ENCODE peak calls at places on chromosomes 4 and X, in ten cellular contexts. E is naive thymus-derived CD4-positive, alpha-beta T cell; B is lung; N is left lung; D is stimulated activated naive CD8-positive, alpha-beta T cell treated with anti-CD3 and anti-CD28 coated beads, Interleukin-15, Interleukin-2, amounts not matched to agents 100 U/mL and 50 U/mL, for 24 hours; X is activated naive CD8-positive, alpha-beta T cell treated with anti-CD3 and anti-CD28 coated beads, Interleukin-2, amount 50 U/mL, for 24 hours; K is HCT116; I is CD8-positive, alpha-beta T cell; Q is activated T-cell treated with anti-CD3 and anti-CD28 coated beads, Interleukin-2, amount 50 U/mL, for 4 hours; Z is heart right ventricle. F is an unnamed sample.
A peak's percentile ranks its signal among the peaks of the same experiment; 100 is the strongest.

GRCh38 chrX:46180258-46180687 is 364.9 kb downstream of the ZNF674 start:
- ATAC-seq in E (no peak), N (no peak), Z (no peak), D (no peak), Q (peak; percentile 21), I (no peak), B (no peak), K (peak; percentile 89), X (peak; percentile 43), F (no peak)

GRCh38 chrX:48507246-48507645 is 1.5 kb upstream of the PORCN start:
- ATAC-seq in B (no peak), I (no peak), K (no peak), D (no peak), Z (no peak), Q (no peak), E (no peak), X (no peak), N (no peak), F (no peak)

GRCh38 chr4:72319596-72319995 is 249.4 kb downstream of the ADAMTS3 start:
- ATAC-seq in Z (no peak), I (no peak), B (no peak), Q (peak; percentile 65), D (peak; percentile 61), X (peak; percentile 63), E (no peak), N (no peak), K (no peak), F (no peak)

GRCh38 chr4:170274616-170275015 is 184.9 kb upstream of the AADAT start:
- ATAC-seq in Q (no peak), E (no peak), X (no peak), N (no peak), K (no peak), I (no peak), Z (no peak), D (no peak), B (no peak), F (no peak)

GRCh38 chr4:140943887-140944515 is 187.8 kb upstream of the TBC1D9 start:
- ATAC-seq in X (no peak), N (no peak), Q (no peak), E (no peak), B (no peak), D (no peak), I (no peak), K (no peak), Z (no peak), F (peak; percentile 39)

GRCh38 chr4:114217150-114217817 is 237.8 kb upstream of the ARSJ start:
- ATAC-seq in E (no peak), B (no peak), X (no peak), K (no peak), Z (peak; percentile 20), D (no peak), I (no peak), N (no peak), Q (no peak), F (peak; percentile 54)

GRCh38 chr4:101018836-101019235 is 328.5 kb downstream of the PPP3CA start:
- ATAC-seq in Q (no peak), B (no peak), N (no peak), X (no peak), Z (no peak), D (peak; percentile 3), E (peak; percentile 42), K (no peak), I (no peak), F (peak; percentile 91)

GRCh38 chr4:109826719-109827118 is 1.1 kb upstream of the RRH start:
- ATAC-seq in Q (no peak), I (peak; percentile 65), D (no peak), E (peak; percentile 73), B (no peak), K (peak; percentile 66), X (peak; percentile 49), N (peak; percentile 66), Z (no peak), F (no peak)

GRCh38 chr4:106746451-106746850 is 289.7 kb downstream of the DKK2 start:
- ATAC-seq in N (peak; percentile 17), D (no peak), B (no peak), Q (no peak), I (no peak), E (peak; percentile 51), K (no peak), X (no peak), Z (no peak), F (no peak)

GRCh38 chr4:188032170-188032569 is 36.6 kb downstream of the ZFP42 start:
- ATAC-seq in I (no peak), D (no peak), Z (no peak), B (no peak), E (no peak), K (no peak), X (no peak), Q (no peak), N (no peak), F (no peak)

GRCh38 chr4:85741421-85741820 is 266.5 kb downstream of the ARHGAP24 start:
- ATAC-seq in D (no peak), Q (no peak), K (no peak), B (no peak), E (no peak), Z (no peak), X (no peak), N (no peak), I (no peak), F (no peak)

GRCh38 chr4:38306482-38307071 is 346.4 kb downstream of the PTTG2 start:
- ATAC-seq in I (no peak), N (no peak), X (peak; percentile 63), Q (peak; percentile 51), B (no peak), E (no peak), K (no peak), Z (no peak), D (peak; percentile 47), F (peak; percentile 77)

GRCh38 chr4:158754385-158755180 is 14.2 kb upstream of the FNIP2 start:
- ATAC-seq in K (no peak), N (no peak), D (no peak), Q (no peak), I (no peak), Z (no peak), E (no peak), X (no peak), B (no peak), F (no peak)

GRCh38 chr4:188107931-188108843 is 1.2 kb downstream of the TRIML2 start:
- ATAC-seq in X (no peak), D (no peak), Z (no peak), E (no peak), K (peak; percentile 51), B (no peak), N (no peak), I (no peak), Q (no peak), F (no peak)

GRCh38 chrX:31500920-31501319 is 429.1 kb upstream of the FTHL17 start:
- ATAC-seq in K (no peak), N (no peak), I (no peak), B (no peak), X (no peak), D (no peak), Q (no peak), Z (no peak), E (no peak), F (no peak)

GRCh38 chrX:133267621-133268020 is 49.5 kb upstream of the TFDP3 start:
- ATAC-seq in E (no peak), Q (no peak), Z (no peak), D (no peak), X (no peak), N (peak; percentile 71), K (no peak), B (no peak), I (no peak), F (no peak)

GRCh38 chr4:27001398-27002164 is 140.9 kb downstream of the STIM2 start:
- ATAC-seq in E (no peak), Z (no peak), K (peak; percentile 71), X (no peak), B (no peak), N (no peak), D (no peak), Q (no peak), I (no peak), F (no peak)

GRCh38 chr4:165096776-165097175 is 15.9 kb downstream of the TMEM192 start:
- ATAC-seq in N (peak; percentile 41), K (peak; percentile 63), Z (no peak), I (no peak), Q (no peak), E (no peak), X (no peak), D (no peak), B (no peak), F (no peak)

GRCh38 chr4:155307731-155308277 is 69.0 kb downstream of the MAP9 start:
- ATAC-seq in Z (no peak), I (no peak), K (no peak), D (no peak), X (no peak), E (no peak), N (no peak), Q (no peak), B (no peak), F (no peak)

GRCh38 chr4:163476761-163477438 is 3.3 kb upstream of the TKTL2 start:
- ATAC-seq in K (no peak), B (no peak), I (no peak), E (no peak), D (no peak), Q (no peak), Z (no peak), X (no peak), N (peak; percentile 23), F (no peak)

GRCh38 chr4:76488905-76489798 is 54.1 kb downstream of the SHROOM3 start:
- ATAC-seq in D (no peak), K (no peak), I (no peak), B (no peak), N (no peak), Q (no peak), Z (no peak), X (no peak), E (no peak), F (no peak)

GRCh38 chrX:100098660-100099375 is 311.3 kb downstream of the PCDH19 start:
- ATAC-seq in B (no peak), I (no peak), D (no peak), Q (no peak), Z (no peak), E (no peak), K (no peak), X (no peak), N (no peak), F (no peak)

GRCh38 chr4:126701756-126702155 is 931.0 kb upstream of the INTU start:
- ATAC-seq in Q (no peak), E (no peak), I (no peak), B (no peak), K (no peak), X (no peak), N (peak; percentile 75), D (no peak), Z (peak; percentile 93), F (no peak)

GRCh38 chr4:80608285-80608980 is 272.9 kb downstream of the CFAP299 start:
- ATAC-seq in D (no peak), E (no peak), Q (no peak), Z (no peak), N (no peak), X (no peak), I (no peak), K (no peak), B (no peak), F (no peak)

GRCh38 chr4:86706923-86707597 is 112.9 kb downstream of the PTPN13 start:
- ATAC-seq in E (no peak), Q (no peak), N (peak; percentile 88), Z (peak; percentile 62), D (no peak), K (no peak), I (no peak), X (no peak), B (peak; percentile 53), F (no peak)

GRCh38 chrX:71296806-71297205 is 4.7 kb upstream of the ITGB1BP2 start:
- ATAC-seq in E (no peak), B (no peak), X (no peak), K (no peak), N (no peak), D (no peak), Q (no peak), I (no peak), Z (no peak), F (no peak)

GRCh38 chrX:18873189-18873791 is 110.6 kb downstream of the PHKA2 start:
- ATAC-seq in E (no peak), I (no peak), N (peak; percentile 60), B (no peak), Z (peak; percentile 92), D (peak; percentile 96), K (peak; percentile 50), X (peak; percentile 96), Q (peak; percentile 90), F (no peak)

GRCh38 chr4:99844048-99844447 is 27.4 kb downstream of the DAPP1 start:
- ATAC-seq in N (no peak), Q (no peak), Z (no peak), B (no peak), K (peak; percentile 69), D (no peak), I (no peak), E (no peak), X (no peak), F (no peak)